ENCODE peak calls at places on chromosomes 7 and 10, in four cellular contexts. M is HepG2, O is GM12878, S is H1. N is an unnamed sample. For H3K9me3, the result is how much of the 10 kb centered on the place peaks cover.

GRCh38 chr10:10605551-10606081 is 412.1 kb upstream of the CELF2 start:
- DNase-seq in M (no peak), O (no peak), S (no peak), N (no peak)

GRCh38 chr10:70903262-70903921 is 15.0 kb upstream of the PCBD1 start:
- DNase-seq in M (peak), O (no peak), S (peak), N (no peak)

GRCh38 chr7:79709574-79710409 is 256.3 kb upstream of the MAGI2 start:
- DNase-seq in M (no peak), O (no peak), S (no peak), N (no peak)

GRCh38 chr7:88664630-88665233 is 94.8 kb upstream of the ZNF804B start:
- DNase-seq in M (no peak), O (no peak), S (no peak), N (peak)

GRCh38 chr7:87564290-87564963 is 36.3 kb downstream of the ABCB1 start:
- DNase-seq in M (peak), O (no peak), S (peak), N (peak)

GRCh38 chr10:78896169-78896931 is 172.4 kb upstream of the ZMIZ1 start:
- DNase-seq in M (no peak), O (no peak), S (no peak), N (no peak)

GRCh38 chr7:73536479-73536878 is 14.4 kb upstream of the BAZ1B start:
- DNase-seq in M (no peak), O (no peak), S (no peak), N (no peak)

GRCh38 chr10:23070819-23071218 is 24.6 kb upstream of the MSRB2 start:
- DNase-seq in M (no peak), O (peak), S (no peak), N (no peak)

GRCh38 chr7:125112741-125113309 is 183.2 kb upstream of the POT1 start:
- DNase-seq in M (no peak), O (no peak), S (no peak), N (no peak)

GRCh38 chr7:128454808-128455555 is 696 bp upstream of the HILPDA start:
- DNase-seq in M (no peak), O (no peak), S (no peak), N (no peak)

GRCh38 chr10:118033905-118034304 is 12.8 kb downstream of the RAB11FIP2 start:
- DNase-seq in M (no peak), O (no peak), S (no peak), N (no peak)

GRCh38 chr10:17025444-17026295 is 103.9 kb downstream of the CUBN start:
- DNase-seq in M (peak), O (no peak), S (no peak), N (no peak)

GRCh38 chr10:90958781-90959180 is 37.9 kb upstream of the ANKRD1 start:
- DNase-seq in M (no peak), O (no peak), S (no peak), N (no peak)

DNA sequence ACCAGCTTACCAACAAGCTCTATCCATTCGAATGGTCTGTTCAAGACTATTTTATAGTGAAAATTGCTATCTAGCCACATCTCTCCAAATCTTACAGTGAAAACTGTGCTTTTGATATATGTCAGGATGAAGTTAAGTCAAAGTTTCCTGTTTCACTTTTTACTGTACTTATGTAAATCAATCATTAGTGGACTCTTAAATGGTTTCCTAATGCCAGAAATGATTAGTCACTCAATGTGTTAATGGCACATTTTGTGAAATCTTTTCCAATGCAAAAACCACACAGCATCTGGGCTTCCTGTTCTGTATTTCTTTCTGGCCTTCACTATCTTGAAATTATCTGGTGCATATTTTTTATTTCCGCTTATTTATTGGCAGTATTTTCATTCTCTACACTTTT is 87.3 kb upstream of the STEAP1B start:
- DNase-seq in M (no peak), O (no peak), S (no peak), N (no peak)
- TF ChIP-seq ZNF274 in M (no peak), O (no peak), S (no peak), N (no peak)

GRCh38 chr7:106652092-106652491 is 8.9 kb downstream of the CCDC71L start:
- DNase-seq in M (no peak), O (no peak), S (no peak), N (no peak)
- H3K9me3 ChIP-seq in M (under half), O (under half), S (under half), N (under half)

DNA sequence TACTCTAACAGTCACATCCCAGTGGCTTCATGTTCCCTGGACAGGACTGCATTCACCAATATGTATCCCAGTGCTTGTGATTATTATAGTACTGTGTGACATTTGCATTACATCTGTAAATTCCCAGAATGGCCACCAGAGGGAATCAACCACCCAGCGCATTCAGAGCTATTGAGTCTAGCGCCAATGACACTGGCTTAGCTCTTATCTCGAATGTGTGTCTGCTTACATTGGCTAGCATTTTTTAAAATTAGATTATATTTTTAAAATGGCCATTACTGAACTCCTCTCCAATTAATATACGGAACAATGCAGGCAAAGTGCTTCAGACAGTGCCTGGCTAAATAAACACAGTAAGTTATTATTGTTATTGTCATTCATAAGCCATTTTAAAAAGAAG is 36.3 kb downstream of the TRIL start:
- DNase-seq in M (peak), O (no peak), S (no peak), N (peak)
- TF ChIP-seq SUZ12 in M (no peak), O (no peak), S (no peak), N (no peak)

DNA sequence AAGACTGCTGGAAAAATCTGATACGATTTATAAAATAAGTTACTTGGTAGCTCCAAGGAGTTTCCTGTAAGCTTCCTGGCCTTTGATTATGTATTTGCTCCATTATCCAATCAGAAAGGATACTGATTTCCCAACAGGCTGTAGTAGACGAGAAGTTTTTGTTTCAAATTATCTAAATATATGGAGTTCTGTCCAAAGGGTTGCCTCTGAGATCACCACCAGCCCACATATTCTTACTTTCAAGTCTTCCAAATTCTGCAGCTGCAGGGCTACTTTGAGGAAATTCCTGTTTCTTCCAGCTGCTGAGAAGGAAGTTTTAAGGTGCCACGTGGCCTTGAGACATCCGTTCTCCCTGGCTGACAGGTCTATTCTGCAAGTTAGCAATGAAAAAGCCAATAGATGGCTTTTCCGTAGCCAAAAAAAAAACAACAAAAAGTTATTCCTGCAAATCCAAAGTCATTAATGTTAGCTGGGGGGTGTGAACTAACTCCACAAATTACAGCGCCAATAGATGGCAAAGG is 286.0 kb downstream of the TWIST1 start:
- DNase-seq in M (no peak), O (no peak), S (no peak), N (no peak)
- TF ChIP-seq ZNF274 in M (no peak), O (no peak), S (no peak), N (no peak)